ENCODE peak calls at places on chromosome 17, in nine cellular contexts. S is AG08395; V is D341Med; I is erythroblast; O is GM04504; L is progenitor cell of endocrine pancreas; H is stimulated activated CD4-positive, alpha-beta T cell treated with anti-CD3 and anti-CD28 coated beads, Interleukin-4, amount 100 ng/mL, for 1 hour; N is A172; C is NCI-H1105 treated with DMSO at 0.1 percent for 48 hours. K is an unnamed sample.

GRCh38 chr17:30229012-30229411 is 6.5 kb downstream of the SLC6A4 start:
- DNase-seq in N (no peak), V (no peak), S (peak; percentile 56), C (no peak), O (no peak), I (no peak), H (no peak), L (no peak), K (no peak)

GRCh38 chr17:67105213-67105612 is 60.9 kb downstream of the CACNG1 start:
- DNase-seq in S (peak; percentile 30), V (no peak), I (no peak), C (no peak), N (no peak), H (no peak), O (peak; percentile 35), L (no peak), K (no peak)

GRCh38 chr17:3965123-3965800 is 1.0 kb upstream of the ATP2A3 start:
- DNase-seq in S (peak; percentile 55), O (no peak), N (peak; percentile 69), H (peak; percentile 61), I (peak; percentile 74), C (peak; percentile 73), L (no peak), V (peak; percentile 45), K (peak; percentile 80)

GRCh38 chr17:64232466-64233262 is 30.4 kb downstream of the TEX2 start:
- DNase-seq in L (no peak), O (no peak), V (no peak), C (no peak), S (no peak), N (no peak), H (no peak), I (no peak), K (no peak)

GRCh38 chr17:72587773-72588511 is 467.1 kb downstream of the SOX9 start:
- DNase-seq in O (no peak), L (no peak), S (peak; percentile 21), H (no peak), C (peak; percentile 32), N (peak; percentile 56), V (no peak), I (no peak), K (peak; percentile 30)

GRCh38 chr17:64641499-64641898 is 20.6 kb downstream of the SMURF2 start:
- DNase-seq in L (no peak), C (no peak), V (peak; percentile 43), S (peak; percentile 78), N (peak; percentile 83), H (no peak), I (no peak), O (peak; percentile 66), K (no peak)

GRCh38 chr17:60960398-60961065 is 282.9 kb downstream of the BCAS3 start:
- DNase-seq in O (no peak), H (no peak), N (no peak), C (no peak), L (no peak), V (no peak), I (no peak), S (no peak), K (no peak)

GRCh38 chr17:20010886-20011402 is 1.8 kb downstream of the SPECC1 start:
- DNase-seq in H (no peak), O (no peak), N (no peak), L (no peak), V (no peak), S (no peak), I (peak; percentile 66), C (no peak), K (no peak)

GRCh38 chr17:50356418-50356817 is 10.5 kb downstream of the XYLT2 start:
- DNase-seq in C (no peak), H (no peak), O (no peak), I (no peak), L (no peak), N (no peak), V (peak; percentile 28), S (no peak), K (no peak)

GRCh38 chr17:20991276-20992037 is 51.4 kb downstream of the USP22 start:
- DNase-seq in V (no peak), O (no peak), I (no peak), N (no peak), C (no peak), L (no peak), H (no peak), S (no peak), K (no peak)

GRCh38 chr17:65783845-65784334 is 222.4 kb upstream of the AXIN2 start:
- DNase-seq in S (peak; percentile 49), L (no peak), O (peak; percentile 76), V (no peak), H (no peak), I (no peak), N (peak; percentile 80), C (no peak), K (no peak)

GRCh38 chr17:7262192-7263070 is at the start of gene CLDN7:
- DNase-seq in O (no peak), H (no peak), S (no peak), V (no peak), C (peak; percentile 90), I (no peak), L (peak; percentile 86), N (no peak), K (peak; percentile 87)

GRCh38 chr17:63426041-63426916 is 19.8 kb downstream of the CYB561 start:
- DNase-seq in I (no peak), L (no peak), S (no peak), O (no peak), C (no peak), H (no peak), N (no peak), V (peak; percentile 46), K (no peak)

GRCh38 chr17:76137351-76138233 is 3.5 kb downstream of the FOXJ1 start:
- DNase-seq in V (no peak), O (no peak), C (no peak), S (no peak), L (no peak), I (no peak), H (no peak), N (no peak), K (no peak)

GRCh38 chr17:78706271-78706915 is 75.7 kb downstream of the CYTH1 start:
- DNase-seq in C (no peak), S (no peak), H (no peak), L (no peak), O (no peak), V (no peak), I (no peak), N (peak; percentile 61), K (no peak)

GRCh38 chr17:81429813-81430510 is 34.7 kb downstream of the BAHCC1 start:
- DNase-seq in S (no peak), H (no peak), O (no peak), L (no peak), I (no peak), C (no peak), V (peak; percentile 90), N (no peak), K (peak; percentile 55)

GRCh38 chr17:19716108-19717030 is at the start of gene SLC47A2:
- DNase-seq in C (no peak), H (no peak), V (peak; percentile 24), I (no peak), N (peak; percentile 75), O (no peak), S (no peak), L (no peak), K (no peak)

GRCh38 chr17:20611314-20611713 is 31.8 kb downstream of the CDRT15L2 start:
- DNase-seq in L (no peak), N (no peak), C (no peak), O (no peak), V (no peak), S (no peak), H (no peak), I (no peak), K (no peak)

GRCh38 chr17:58734040-58734439 is 21.6 kb upstream of the PPM1E start:
- DNase-seq in C (no peak), N (no peak), S (no peak), O (no peak), H (no peak), V (no peak), L (no peak), I (no peak), K (no peak)

GRCh38 chr17:34252138-34252889 is 2.8 kb upstream of the CCL2 start:
- DNase-seq in V (no peak), N (peak; percentile 81), O (peak; percentile 84), C (peak; percentile 19), L (no peak), H (no peak), S (peak; percentile 90), I (no peak), K (no peak)

GRCh38 chr17:40038882-40039513 is 15.2 kb downstream of the MED24 start:
- DNase-seq in V (peak; percentile 75), H (no peak), N (peak; percentile 66), S (peak; percentile 92), O (peak; percentile 80), C (peak; percentile 4), I (peak; percentile 60), L (no peak), K (no peak)

GRCh38 chr17:50672831-50673551 is 34.7 kb downstream of the ANKRD40 start:
- DNase-seq in V (peak; percentile 43), O (no peak), L (no peak), H (no peak), S (no peak), C (no peak), N (peak; percentile 32), I (no peak), K (no peak)

GRCh38 chr17:48868916-48869500 is 23.6 kb upstream of the ATP5MC1 start:
- DNase-seq in O (no peak), L (no peak), N (no peak), I (no peak), S (no peak), C (no peak), V (no peak), H (no peak), K (no peak)

GRCh38 chr17:27425991-27426390 is 30.3 kb upstream of the KSR1 start:
- DNase-seq in S (no peak), I (no peak), L (no peak), C (no peak), O (no peak), V (no peak), H (no peak), N (no peak), K (no peak)

GRCh38 chr17:58325289-58325726 is 3.3 kb downstream of the TSPOAP1 start:
- DNase-seq in S (no peak), V (no peak), H (no peak), L (peak; percentile 31), I (peak; percentile 47), O (no peak), N (no peak), C (peak; percentile 43), K (no peak)

GRCh38 chr17:14393723-14394122 is 92.8 kb downstream of the HS3ST3B1 start:
- DNase-seq in H (no peak), S (no peak), C (no peak), L (no peak), O (no peak), N (no peak), V (no peak), I (no peak), K (no peak)

GRCh38 chr17:82414548-82415281 is 3.4 kb upstream of the HEXD start:
- DNase-seq in N (peak; percentile 49), C (no peak), L (peak; percentile 75), I (peak; percentile 82), S (peak; percentile 85), H (peak; percentile 73), V (peak; percentile 89), O (no peak), K (peak; percentile 47)

GRCh38 chr17:40541873-40542561 is 23.3 kb downstream of the CCR7 start:
- DNase-seq in V (no peak), S (no peak), N (no peak), H (no peak), O (no peak), C (no peak), L (no peak), I (no peak), K (no peak)

GRCh38 chr17:34351041-34351575 is 5.2 kb upstream of the CCL13 start:
- DNase-seq in L (no peak), S (no peak), I (no peak), O (no peak), C (no peak), N (no peak), H (no peak), V (no peak), K (no peak)

GRCh38 chr17:67217446-67217845 is 27.6 kb downstream of the HELZ start:
- DNase-seq in L (no peak), S (no peak), O (no peak), N (no peak), V (no peak), I (peak; percentile 77), H (no peak), C (no peak), K (no peak)